ENCODE peak calls at places on chromosomes 4 and X, in nine cellular contexts. H is AG10803, W is cardiac fibroblast, G is tibial artery, C is MM.1S, L is esophagus squamous epithelium, K is left lung, I is HCT116, E is colonic mucosa. J is an unnamed sample.

GRCh38 chr4:155288999-155289398 is 80.6 kb downstream of the NPY2R start:
- DNase-seq in I (no peak), K (no peak), E (no peak), G (no peak), L (no peak), H (no peak), C (no peak), W (no peak), J (no peak)

GRCh38 chr4:153432971-153433752 is 33.0 kb upstream of the TMEM131L start:
- DNase-seq in K (peak), G (peak), L (peak), I (peak), W (peak), H (peak), E (peak), C (peak), J (peak)

GRCh38 chr4:135777386-135777785 is 1575.8 kb upstream of the PABPC4L start:
- DNase-seq in H (no peak), L (no peak), G (no peak), C (no peak), K (no peak), I (no peak), W (no peak), E (no peak), J (no peak)

GRCh38 chr4:48030470-48030869 is 13.9 kb downstream of the NIPAL1 start:
- DNase-seq in G (no peak), E (no peak), L (no peak), K (no peak), I (no peak), C (no peak), W (no peak), H (no peak), J (no peak)

GRCh38 chrX:65706041-65706828 is 38.8 kb downstream of the MSN start:
- DNase-seq in C (no peak), G (peak), W (peak), I (no peak), H (peak), L (no peak), E (no peak), K (peak), J (no peak)

GRCh38 chrX:19625612-19626011 is 110.3 kb upstream of the MAP3K15 start:
- DNase-seq in C (no peak), K (no peak), E (no peak), G (no peak), I (no peak), W (no peak), L (no peak), H (no peak), J (no peak)

GRCh38 chr4:11424000-11424399 is 4.7 kb downstream of the HS3ST1 start:
- DNase-seq in E (no peak), L (no peak), W (peak), G (no peak), I (no peak), K (no peak), H (no peak), C (peak), J (no peak)

GRCh38 chrX:114999906-115000305 is 17.5 kb downstream of the IL13RA2 start:
- DNase-seq in K (no peak), E (no peak), H (no peak), C (no peak), I (no peak), L (no peak), W (no peak), G (no peak), J (no peak)

GRCh38 chr4:113588895-113589668 is 172.5 kb downstream of the CAMK2D start:
- DNase-seq in L (no peak), E (no peak), C (no peak), G (no peak), I (no peak), K (no peak), W (no peak), H (no peak), J (no peak)

GRCh38 chr4:1922826-1923225 is 51.6 kb downstream of the NSD2 start:
- DNase-seq in C (no peak), K (no peak), L (no peak), H (no peak), G (no peak), I (no peak), E (no peak), W (no peak), J (no peak)

GRCh38 chr4:72767903-72768817 is 199.1 kb upstream of the ADAMTS3 start:
- DNase-seq in K (no peak), L (no peak), W (peak), C (no peak), H (peak), G (no peak), E (no peak), I (no peak), J (peak)

GRCh38 chrX:154372612-154373022 is 1.8 kb downstream of the FLNA start:
- DNase-seq in G (no peak), E (no peak), C (no peak), I (no peak), L (no peak), W (no peak), H (peak), K (no peak), J (no peak)

GRCh38 chr4:82765134-82765533 is 33.5 kb downstream of the SCD5 start:
- DNase-seq in H (no peak), I (no peak), K (no peak), C (no peak), G (no peak), E (no peak), L (no peak), W (no peak), J (no peak)

GRCh38 chr4:185510803-185511202 is 24.5 kb downstream of the PDLIM3 start:
- DNase-seq in L (no peak), G (no peak), K (no peak), E (no peak), C (no peak), W (no peak), I (no peak), H (no peak), J (no peak)

GRCh38 chr4:182492456-182492855 is 249.3 kb downstream of the TENM3 start:
- DNase-seq in K (no peak), E (no peak), W (peak), L (no peak), G (no peak), C (peak), H (peak), I (no peak), J (peak)

GRCh38 chrX:134158821-134159512 is 78.0 kb upstream of the CCDC160 start:
- DNase-seq in L (no peak), W (no peak), C (no peak), E (no peak), K (no peak), G (no peak), I (no peak), H (no peak), J (peak)

GRCh38 chrX:105323951-105324350 is 103.5 kb upstream of the TEX13A start:
- DNase-seq in K (no peak), C (no peak), H (no peak), W (no peak), G (no peak), I (no peak), E (no peak), L (no peak), J (peak)

GRCh38 chr4:182010876-182011275 is 232.3 kb upstream of the TENM3 start:
- DNase-seq in I (no peak), G (no peak), H (peak), E (no peak), L (no peak), W (peak), C (no peak), K (no peak), J (peak)

GRCh38 chr4:182736207-182736606 is 181.0 kb downstream of the DCTD start:
- DNase-seq in I (no peak), L (no peak), G (no peak), E (no peak), C (no peak), K (no peak), H (no peak), W (no peak), J (no peak)

GRCh38 chrX:128816919-128817318 is 706.4 kb downstream of the SMARCA1 start:
- DNase-seq in I (no peak), K (no peak), C (peak), G (no peak), L (no peak), W (no peak), H (no peak), E (no peak), J (no peak)

GRCh38 chr4:123444298-123444731 is 47.7 kb downstream of the SPRY1 start:
- DNase-seq in I (no peak), K (peak), H (no peak), L (no peak), E (peak), G (no peak), C (no peak), W (peak), J (no peak)

GRCh38 chrX:150348365-150348764 is 14.8 kb upstream of the MAMLD1 start:
- DNase-seq in C (peak), E (no peak), K (peak), L (no peak), G (no peak), I (no peak), W (no peak), H (no peak), J (no peak)

GRCh38 chrX:133323450-133323849 is 91.8 kb downstream of the GPC4 start:
- DNase-seq in I (no peak), K (no peak), W (no peak), H (no peak), L (no peak), G (no peak), E (no peak), C (peak), J (no peak)

GRCh38 chr4:108644237-108644636 is 6.2 kb upstream of the OSTC start:
- DNase-seq in E (no peak), H (peak), K (no peak), L (no peak), W (peak), I (no peak), C (no peak), G (no peak), J (no peak)

GRCh38 chr4:188282620-188283232 is 143.5 kb downstream of the TRIML1 start:
- DNase-seq in E (no peak), L (no peak), W (no peak), K (no peak), I (no peak), G (no peak), C (no peak), H (no peak), J (no peak)

GRCh38 chr4:48329976-48330375 is 11.4 kb upstream of the SLAIN2 start:
- DNase-seq in W (peak), E (no peak), K (no peak), C (no peak), I (no peak), H (peak), G (no peak), L (no peak), J (peak)

GRCh38 chrX:130170752-130171445 is 863 bp upstream of the RAB33A start:
- DNase-seq in K (no peak), E (peak), W (no peak), H (no peak), C (no peak), G (no peak), I (no peak), L (peak), J (no peak)

GRCh38 chr4:10085386-10085785 is 31.2 kb downstream of the WDR1 start:
- DNase-seq in E (no peak), W (no peak), C (no peak), K (peak), H (no peak), I (no peak), L (no peak), G (peak), J (no peak)

GRCh38 chr4:186348433-186348832 is 82.4 kb downstream of the F11 start:
- DNase-seq in H (no peak), I (no peak), K (no peak), E (no peak), C (no peak), L (no peak), G (no peak), W (no peak), J (no peak)

GRCh38 chr4:182938213-182938645 is 21.0 kb upstream of the DCTD start:
- DNase-seq in G (peak), C (peak), I (peak), W (peak), H (peak), K (peak), E (peak), L (no peak), J (no peak)

GRCh38 chrX:141760761-141761160 is 62.2 kb upstream of the SPANXD start:
- DNase-seq in H (peak), C (no peak), E (no peak), K (no peak), G (no peak), W (no peak), L (no peak), I (no peak), J (no peak)

GRCh38 chrX:153423652-153424051 is 12.4 kb downstream of the ZFP92 start:
- DNase-seq in C (no peak), W (peak), G (peak), E (no peak), K (no peak), I (no peak), L (no peak), H (peak), J (no peak)

GRCh38 chr4:80989921-80990544 is 40.5 kb upstream of the BMP3 start:
- DNase-seq in I (peak), W (peak), H (peak), L (no peak), E (peak), G (no peak), K (no peak), C (peak), J (peak)

GRCh38 chr4:24382381-24382780 is 202.0 kb downstream of the DHX15 start:
- DNase-seq in E (no peak), K (no peak), L (no peak), H (no peak), I (no peak), G (no peak), C (peak), W (peak), J (peak)

DNA sequence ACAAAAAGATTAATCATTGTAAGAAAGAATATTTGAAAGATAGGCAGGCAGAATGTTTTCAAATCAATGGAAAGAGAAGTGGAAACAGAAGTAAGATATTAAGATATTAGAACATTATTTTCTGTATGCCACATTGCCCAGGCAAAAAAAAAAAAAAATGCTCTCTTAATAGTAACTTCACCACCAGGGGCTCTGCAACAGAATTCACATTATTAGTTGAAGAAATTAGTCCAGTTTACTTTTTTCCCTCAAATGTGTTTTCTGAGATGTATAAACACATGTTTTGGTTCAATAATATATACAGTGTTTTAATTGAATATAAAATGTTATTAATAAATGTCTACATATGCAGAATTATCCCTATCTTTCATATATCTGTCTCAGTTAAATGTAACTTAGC is 78.0 kb upstream of the ADAD1 start:
- DNase-seq in L (no peak), G (no peak), C (no peak), I (no peak), K (no peak), H (no peak), W (no peak), E (no peak), J (no peak)
- TF ChIP-seq CTCF in L (no peak), G (no peak), C (no peak), I (peak), K (no peak), H (peak), W (peak), E (no peak), J (no peak)

GRCh38 chr4:41748074-41748787 is at the start of gene PHOX2B:
- DNase-seq in G (no peak), H (no peak), I (no peak), L (no peak), E (no peak), W (no peak), K (no peak), C (no peak), J (no peak)
- H3K4me3 ChIP-seq in G (no peak), H (no peak), I (no peak), L (no peak), E (no peak), W (no peak), K (no peak), C (no peak), J (no peak)

DNA sequence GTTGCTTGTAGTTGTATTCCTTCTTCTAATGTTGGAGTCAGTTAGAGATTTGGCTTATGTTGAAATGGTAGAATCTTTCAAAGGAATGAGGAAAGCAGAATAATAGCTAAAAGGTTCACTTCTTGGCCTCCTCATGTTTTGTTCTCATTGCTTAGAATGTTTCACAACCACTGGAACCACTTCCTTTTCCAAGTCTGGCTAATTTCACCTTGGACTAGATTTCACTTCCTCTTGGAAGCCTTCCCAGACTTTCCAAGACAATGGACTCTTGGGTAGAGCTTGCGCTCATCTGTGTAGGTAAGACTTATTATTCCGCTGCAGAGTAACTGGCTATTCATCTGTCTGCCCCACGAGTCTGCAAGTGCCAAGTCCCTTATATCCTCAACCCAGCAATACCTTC is 8.3 kb downstream of the SPATA18 start:
- DNase-seq in K (no peak), G (no peak), W (peak), C (no peak), L (no peak), H (peak), E (peak), I (no peak), J (peak)
- TF ChIP-seq CTCF in K (no peak), G (no peak), W (no peak), C (no peak), L (no peak), H (no peak), E (no peak), I (no peak), J (no peak)

GRCh38 chr4:140227286-140227685 is 73.3 kb upstream of the MAML3 start:
- DNase-seq in E (no peak), K (no peak), L (no peak), G (no peak), W (no peak), I (no peak), C (no peak), H (no peak), J (no peak)

GRCh38 chr4:140234697-140235060 is 80.7 kb upstream of the MAML3 start:
- DNase-seq in G (no peak), I (no peak), W (no peak), C (no peak), K (no peak), E (no peak), H (no peak), L (no peak), J (no peak)

GRCh38 chr4:140233811-140234696 is 80.1 kb upstream of the MAML3 start:
- DNase-seq in E (no peak), C (no peak), H (peak), W (peak), G (no peak), L (no peak), K (no peak), I (no peak), J (peak)

DNA sequence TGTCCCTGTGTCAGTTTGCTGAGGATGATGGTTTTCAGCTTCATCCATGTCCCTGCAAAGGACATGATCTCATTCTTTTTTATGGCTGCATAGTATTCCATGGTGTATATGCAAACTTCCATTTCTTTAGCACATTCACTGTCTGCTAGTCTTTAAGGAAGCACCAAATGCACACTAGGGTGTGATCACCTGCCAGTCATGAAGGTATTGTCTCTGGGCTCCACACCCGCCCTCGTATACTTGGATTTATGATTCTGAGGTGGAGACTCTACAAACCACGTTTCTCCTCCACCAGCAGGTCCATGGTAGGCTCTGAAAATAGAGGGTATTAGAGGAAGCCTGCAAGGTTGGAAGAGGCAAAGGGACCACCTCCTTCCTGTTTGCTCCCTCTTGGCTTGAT is 75.9 kb upstream of the MAML3 start:
- DNase-seq in W (no peak), H (no peak), I (no peak), L (no peak), C (no peak), E (peak), G (no peak), K (no peak), J (no peak)
- H3K4me3 ChIP-seq in W (no peak), H (no peak), I (no peak), L (no peak), C (no peak), E (no peak), G (no peak), K (no peak), J (no peak)

GRCh38 chr4:78154972-78155371 is 97.8 kb downstream of the FRAS1 start:
- DNase-seq in K (no peak), H (no peak), G (no peak), I (no peak), C (no peak), L (no peak), E (no peak), W (no peak), J (no peak)

GRCh38 chr4:78155616-78156105 is 98.5 kb downstream of the FRAS1 start:
- DNase-seq in E (no peak), G (no peak), K (no peak), C (no peak), I (peak), W (peak), L (no peak), H (peak), J (peak)

GRCh38 chr4:78152795-78153194 is 95.7 kb downstream of the FRAS1 start:
- DNase-seq in G (no peak), C (no peak), I (no peak), W (no peak), H (no peak), L (no peak), K (no peak), E (peak), J (no peak)

GRCh38 chr4:78156520-78156919 is 99.4 kb downstream of the FRAS1 start:
- DNase-seq in W (no peak), L (no peak), I (no peak), H (no peak), C (no peak), G (no peak), K (no peak), E (no peak), J (no peak)
- TF ChIP-seq CTCF in W (no peak), L (no peak), I (no peak), H (no peak), C (no peak), G (no peak), K (no peak), E (no peak), J (no peak)

GRCh38 chr4:76754439-76754838 is 143.5 kb downstream of the SOWAHB start:
- DNase-seq in I (no peak), H (no peak), E (no peak), C (no peak), K (no peak), W (no peak), L (no peak), G (no peak), J (no peak)

GRCh38 chr4:76752911-76753494 is 144.9 kb downstream of the SOWAHB start:
- DNase-seq in I (peak), K (no peak), E (no peak), C (no peak), W (peak), H (peak), L (no peak), G (peak), J (peak)

GRCh38 chr4:76751612-76752343 is 146.2 kb downstream of the SOWAHB start:
- DNase-seq in I (no peak), L (no peak), W (no peak), H (no peak), C (no peak), G (no peak), E (no peak), K (no peak), J (no peak)

GRCh38 chr4:76755756-76756155 is 142.2 kb downstream of the SOWAHB start:
- DNase-seq in H (peak), L (no peak), I (no peak), C (no peak), G (no peak), E (no peak), W (no peak), K (no peak), J (no peak)

GRCh38 chr4:76753814-76754213 is 144.1 kb downstream of the SOWAHB start:
- DNase-seq in C (no peak), L (no peak), I (no peak), K (no peak), E (no peak), W (peak), H (peak), G (no peak), J (no peak)
- H3K4me3 ChIP-seq in C (no peak), L (peak), I (no peak), K (no peak), E (no peak), W (no peak), H (peak), G (peak), J (no peak)

GRCh38 chr4:133584714-133585113 is 435.6 kb downstream of the PCDH10 start:
- DNase-seq in L (no peak), I (no peak), W (no peak), E (no peak), C (no peak), H (no peak), K (no peak), G (no peak), J (no peak)
- TF ChIP-seq CTCF in L (no peak), I (peak), W (no peak), E (no peak), C (no peak), H (no peak), K (no peak), G (no peak), J (no peak)

DNA sequence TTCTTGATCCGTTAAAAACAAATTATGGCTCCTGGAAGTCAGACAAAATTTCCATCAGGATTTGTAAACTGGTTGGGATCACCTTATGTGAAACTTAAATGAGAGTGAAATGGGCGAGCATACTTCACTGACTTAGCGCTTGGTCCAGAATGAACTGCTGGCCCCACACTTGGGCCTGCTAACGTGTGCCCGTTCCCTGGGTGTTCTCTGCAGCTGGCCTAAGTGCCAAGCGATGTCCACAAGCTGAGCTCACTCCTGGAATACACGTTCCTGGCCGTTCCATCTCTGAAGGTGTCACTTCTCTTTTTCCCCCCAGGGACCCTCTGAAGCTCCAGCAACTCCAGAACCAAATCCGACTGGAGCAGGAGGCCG is 132.7 kb downstream of the CBR4 start:
- DNase-seq in L (no peak), G (no peak), H (peak), C (no peak), K (no peak), E (no peak), I (no peak), W (no peak), J (no peak)
- H3K4me3 ChIP-seq in L (peak), G (peak), H (peak), C (no peak), K (peak), E (no peak), I (no peak), W (no peak), J (no peak)